ENCODE peak calls at places on chromosomes 13 and 19, in seven cellular contexts. One of them, this sample, is unnamed.

GRCh38 chr19:5356918-5357317 is 16.3 kb upstream of the PTPRS start:
- DNase-seq in HCT116: no peak
- DNase-seq in suprapubic skin: no peak
- DNase-seq in sigmoid colon: no peak
- DNase-seq in breast epithelium: no peak
- DNase-seq in ovary: no peak
- DNase-seq in Peyer's patch: no peak
- DNase-seq in this sample: no peak

GRCh38 chr13:25037057-25037813 is 58.7 kb upstream of the PABPC3 start:
- DNase-seq in suprapubic skin: no peak
- DNase-seq in sigmoid colon: no peak
- DNase-seq in breast epithelium: no peak
- DNase-seq in Peyer's patch: peak
- DNase-seq in HCT116: peak
- DNase-seq in ovary: no peak
- DNase-seq in this sample: peak

GRCh38 chr19:10230155-10230903 is 802 bp downstream of the S1PR2 start:
- DNase-seq in Peyer's patch: peak
- DNase-seq in ovary: peak
- DNase-seq in HCT116: no peak
- DNase-seq in breast epithelium: no peak
- DNase-seq in suprapubic skin: peak
- DNase-seq in sigmoid colon: peak
- DNase-seq in this sample: peak

GRCh38 chr19:4499318-4499717 is 19.0 kb downstream of the PLIN4 start:
- DNase-seq in ovary: no peak
- DNase-seq in breast epithelium: no peak
- DNase-seq in HCT116: no peak
- DNase-seq in suprapubic skin: no peak
- DNase-seq in sigmoid colon: no peak
- DNase-seq in Peyer's patch: no peak
- DNase-seq in this sample: no peak

GRCh38 chr19:24140099-24140498 is 53.1 kb downstream of the ZNF254 start:
- DNase-seq in ovary: no peak
- DNase-seq in suprapubic skin: no peak
- DNase-seq in sigmoid colon: no peak
- DNase-seq in breast epithelium: no peak
- DNase-seq in Peyer's patch: no peak
- DNase-seq in HCT116: no peak
- DNase-seq in this sample: no peak

GRCh38 chr13:112931028-112931934 is 37.7 kb upstream of the MCF2L start:
- DNase-seq in ovary: no peak
- DNase-seq in suprapubic skin: no peak
- DNase-seq in HCT116: peak
- DNase-seq in Peyer's patch: peak
- DNase-seq in breast epithelium: peak
- DNase-seq in sigmoid colon: peak
- DNase-seq in this sample: peak

GRCh38 chr13:46632171-46632570 is 79.2 kb downstream of the LRCH1 start:
- DNase-seq in HCT116: no peak
- DNase-seq in suprapubic skin: no peak
- DNase-seq in Peyer's patch: no peak
- DNase-seq in sigmoid colon: no peak
- DNase-seq in ovary: no peak
- DNase-seq in breast epithelium: no peak
- DNase-seq in this sample: no peak

GRCh38 chr13:36344173-36344572 is 2.0 kb downstream of the SPART start:
- DNase-seq in sigmoid colon: no peak
- DNase-seq in Peyer's patch: no peak
- DNase-seq in suprapubic skin: no peak
- DNase-seq in breast epithelium: no peak
- DNase-seq in HCT116: no peak
- DNase-seq in ovary: peak
- DNase-seq in this sample: peak

GRCh38 chr19:3218037-3218661 is 6.3 kb upstream of the CELF5 start:
- DNase-seq in sigmoid colon: no peak
- DNase-seq in HCT116: no peak
- DNase-seq in breast epithelium: no peak
- DNase-seq in ovary: no peak
- DNase-seq in suprapubic skin: no peak
- DNase-seq in Peyer's patch: no peak
- DNase-seq in this sample: no peak

GRCh38 chr13:111422352-111422751 is 101.9 kb downstream of the TEX29 start:
- DNase-seq in sigmoid colon: no peak
- DNase-seq in ovary: no peak
- DNase-seq in suprapubic skin: no peak
- DNase-seq in breast epithelium: no peak
- DNase-seq in HCT116: no peak
- DNase-seq in Peyer's patch: no peak
- DNase-seq in this sample: no peak

GRCh38 chr13:28100149-28101121 is at the start of gene FLT3:
- DNase-seq in sigmoid colon: no peak
- DNase-seq in breast epithelium: no peak
- DNase-seq in Peyer's patch: peak
- DNase-seq in HCT116: peak
- DNase-seq in suprapubic skin: no peak
- DNase-seq in ovary: no peak
- DNase-seq in this sample: peak

GRCh38 chr19:44641460-44641859 is 2.2 kb upstream of the PVR start:
- DNase-seq in suprapubic skin: no peak
- DNase-seq in Peyer's patch: no peak
- DNase-seq in ovary: no peak
- DNase-seq in breast epithelium: no peak
- DNase-seq in HCT116: no peak
- DNase-seq in sigmoid colon: no peak
- DNase-seq in this sample: no peak

GRCh38 chr13:74218291-74218690 is 84.1 kb upstream of the KLF12 start:
- DNase-seq in ovary: no peak
- DNase-seq in sigmoid colon: no peak
- DNase-seq in breast epithelium: no peak
- DNase-seq in suprapubic skin: no peak
- DNase-seq in Peyer's patch: no peak
- DNase-seq in HCT116: no peak
- DNase-seq in this sample: no peak

DNA sequence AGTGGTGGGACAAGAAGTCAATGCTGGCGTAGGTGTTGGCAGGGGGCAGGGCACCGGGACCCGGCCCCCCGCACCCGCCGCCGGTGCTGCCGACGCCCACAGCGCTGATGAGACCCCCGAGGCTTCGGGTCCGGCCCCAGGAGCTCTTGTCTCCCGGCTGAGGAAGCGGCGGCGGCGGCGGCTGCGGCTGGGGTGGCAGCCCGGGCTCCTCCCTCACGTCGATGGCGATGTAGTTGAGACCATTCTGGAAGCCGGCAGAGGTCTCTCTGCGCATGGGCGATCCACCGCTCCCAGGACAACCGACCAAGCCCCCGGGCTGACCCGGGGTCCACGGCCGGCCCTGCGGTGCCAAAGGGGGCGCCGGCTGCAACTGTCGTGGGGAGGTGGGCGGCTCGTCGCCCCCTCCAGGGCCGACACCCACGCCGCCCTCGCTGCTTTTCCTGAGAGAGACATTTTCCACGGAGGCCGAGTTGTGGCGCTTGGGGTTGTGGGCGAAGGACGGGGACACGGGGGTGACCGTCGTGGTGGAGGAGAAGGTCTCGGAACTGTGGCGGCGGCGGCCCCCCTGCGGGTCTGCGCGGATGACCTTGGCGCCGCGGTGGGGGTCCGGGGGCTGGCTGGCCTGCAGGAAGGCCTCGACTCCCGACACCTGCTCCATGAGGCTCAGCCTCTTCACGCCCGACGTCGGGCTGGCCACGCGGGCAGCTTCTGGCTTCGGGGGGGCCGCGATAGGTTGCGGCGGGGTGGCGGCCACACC is 4.1 kb downstream of the IRS2 start:
- DNase-seq in ovary: no peak
- DNase-seq in breast epithelium: no peak
- DNase-seq in HCT116: no peak
- DNase-seq in suprapubic skin: no peak
- DNase-seq in Peyer's patch: no peak
- DNase-seq in sigmoid colon: no peak
- DNase-seq in this sample: no peak
- TF ChIP-seq POLR2A in ovary: no peak
- TF ChIP-seq POLR2A in breast epithelium: no peak
- TF ChIP-seq POLR2A in HCT116: no peak
- TF ChIP-seq POLR2A in suprapubic skin: no peak
- TF ChIP-seq POLR2A in Peyer's patch: no peak
- TF ChIP-seq POLR2A in sigmoid colon: no peak
- TF ChIP-seq POLR2A in this sample: peak

GRCh38 chr13:44170731-44171130 is 202.9 kb upstream of the SERP2 start:
- DNase-seq in ovary: no peak
- DNase-seq in sigmoid colon: no peak
- DNase-seq in HCT116: no peak
- DNase-seq in suprapubic skin: no peak
- DNase-seq in breast epithelium: no peak
- DNase-seq in Peyer's patch: no peak
- DNase-seq in this sample: no peak
- TF ChIP-seq CTCF in ovary: no peak
- TF ChIP-seq CTCF in sigmoid colon: no peak
- TF ChIP-seq CTCF in HCT116: no peak
- TF ChIP-seq CTCF in suprapubic skin: no peak
- TF ChIP-seq CTCF in breast epithelium: no peak
- TF ChIP-seq CTCF in Peyer's patch: no peak
- TF ChIP-seq CTCF in this sample: no peak

GRCh38 chr19:7629347-7630054 is at the start of the genes PET100 and XAB2:
- DNase-seq in ovary: peak
- DNase-seq in breast epithelium: peak
- DNase-seq in Peyer's patch: peak
- DNase-seq in sigmoid colon: peak
- DNase-seq in HCT116: peak
- DNase-seq in suprapubic skin: peak
- DNase-seq in this sample: peak
- TF ChIP-seq POLR2A in ovary: peak
- TF ChIP-seq POLR2A in breast epithelium: peak
- TF ChIP-seq POLR2A in Peyer's patch: peak
- TF ChIP-seq POLR2A in sigmoid colon: no peak
- TF ChIP-seq POLR2A in HCT116: no peak
- TF ChIP-seq POLR2A in suprapubic skin: peak
- TF ChIP-seq POLR2A in this sample: peak

DNA sequence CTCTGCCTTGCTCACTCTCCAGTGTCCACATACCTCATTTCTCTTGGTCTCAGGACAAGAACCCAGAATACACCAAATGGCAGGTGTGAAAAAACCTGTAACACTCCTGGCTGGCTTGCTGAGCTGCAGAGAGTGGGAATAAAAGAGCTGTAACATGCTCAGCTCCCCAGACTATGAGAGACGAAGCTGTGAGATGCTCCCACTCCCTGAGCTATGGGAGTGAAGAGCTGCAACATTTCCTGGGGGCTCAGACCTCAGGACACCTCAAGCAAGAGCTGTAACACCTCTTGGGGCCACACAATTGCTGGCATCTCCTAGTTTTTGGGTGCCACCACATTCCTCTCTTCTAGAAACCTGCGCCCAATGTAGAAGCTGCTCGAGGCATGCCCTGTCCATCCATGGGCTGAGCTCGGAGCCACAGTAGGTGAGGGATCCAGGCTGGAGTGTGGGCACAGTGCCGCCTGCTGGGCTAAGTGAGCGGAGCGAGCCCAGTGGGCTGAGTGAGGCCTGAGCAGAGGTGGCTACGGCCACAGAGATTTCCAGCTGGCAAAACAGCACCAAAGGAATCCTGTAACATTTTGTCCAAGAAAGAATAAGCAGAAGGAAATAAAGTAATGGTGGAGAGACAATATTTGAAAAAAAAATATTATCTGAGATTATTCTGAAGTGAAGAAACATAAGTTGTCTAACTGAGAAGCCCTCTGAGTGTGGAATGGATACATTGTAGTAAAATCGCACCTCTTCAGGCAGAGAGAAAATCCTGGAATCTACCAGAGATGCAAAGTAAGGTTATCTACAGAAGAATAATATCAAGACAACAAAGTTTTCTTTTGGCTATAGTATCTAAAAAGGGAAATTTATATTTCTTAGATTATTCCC is 186.2 kb upstream of the PCDH9 start:
- DNase-seq in ovary: no peak
- DNase-seq in breast epithelium: no peak
- DNase-seq in HCT116: no peak
- DNase-seq in sigmoid colon: no peak
- DNase-seq in suprapubic skin: no peak
- DNase-seq in Peyer's patch: no peak
- DNase-seq in this sample: no peak
- TF ChIP-seq CTCF in ovary: no peak
- TF ChIP-seq CTCF in breast epithelium: no peak
- TF ChIP-seq CTCF in HCT116: peak
- TF ChIP-seq CTCF in sigmoid colon: no peak
- TF ChIP-seq CTCF in suprapubic skin: no peak
- TF ChIP-seq CTCF in Peyer's patch: no peak
- TF ChIP-seq CTCF in this sample: no peak

GRCh38 chr13:48356750-48357149 is 53.2 kb downstream of the RB1 start:
- DNase-seq in suprapubic skin: no peak
- DNase-seq in breast epithelium: no peak
- DNase-seq in Peyer's patch: no peak
- DNase-seq in sigmoid colon: no peak
- DNase-seq in ovary: no peak
- DNase-seq in HCT116: no peak
- DNase-seq in this sample: no peak

GRCh38 chr13:48349525-48349924 is 46.0 kb downstream of the RB1 start:
- DNase-seq in Peyer's patch: no peak
- DNase-seq in HCT116: no peak
- DNase-seq in breast epithelium: no peak
- DNase-seq in sigmoid colon: no peak
- DNase-seq in ovary: no peak
- DNase-seq in suprapubic skin: no peak
- DNase-seq in this sample: no peak

GRCh38 chr13:48353590-48353989 is 50.0 kb downstream of the RB1 start:
- DNase-seq in HCT116: no peak
- DNase-seq in Peyer's patch: no peak
- DNase-seq in ovary: no peak
- DNase-seq in sigmoid colon: no peak
- DNase-seq in breast epithelium: no peak
- DNase-seq in suprapubic skin: no peak
- DNase-seq in this sample: no peak
- TF ChIP-seq POLR2A in HCT116: no peak
- TF ChIP-seq POLR2A in Peyer's patch: no peak
- TF ChIP-seq POLR2A in ovary: no peak
- TF ChIP-seq POLR2A in sigmoid colon: no peak
- TF ChIP-seq POLR2A in breast epithelium: no peak
- TF ChIP-seq POLR2A in suprapubic skin: no peak
- TF ChIP-seq POLR2A in this sample: no peak

DNA sequence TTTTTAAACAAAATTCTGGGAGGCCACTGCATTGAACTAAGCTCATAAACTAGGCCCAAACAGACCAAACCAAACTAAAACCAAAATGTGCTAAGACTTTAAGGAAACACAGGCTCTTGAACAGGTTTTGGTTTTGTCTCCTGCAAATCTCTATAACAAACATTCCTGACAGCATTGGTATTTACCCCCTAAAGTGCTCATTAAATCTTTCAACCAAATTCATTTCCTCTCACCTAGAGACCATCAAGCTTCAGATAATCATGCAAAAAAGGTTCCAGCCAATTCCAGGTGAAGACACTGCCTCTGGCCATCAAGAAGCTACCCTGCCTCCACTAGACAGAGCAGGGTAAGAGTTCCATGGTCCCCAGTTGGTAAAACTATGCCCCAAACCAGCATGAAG is 951.2 kb upstream of the MIR17HG start:
- DNase-seq in sigmoid colon: no peak
- DNase-seq in ovary: no peak
- DNase-seq in suprapubic skin: no peak
- DNase-seq in Peyer's patch: no peak
- DNase-seq in HCT116: no peak
- DNase-seq in breast epithelium: no peak
- DNase-seq in this sample: no peak
- TF ChIP-seq CTCF in sigmoid colon: no peak
- TF ChIP-seq CTCF in ovary: no peak
- TF ChIP-seq CTCF in suprapubic skin: no peak
- TF ChIP-seq CTCF in Peyer's patch: no peak
- TF ChIP-seq CTCF in HCT116: no peak
- TF ChIP-seq CTCF in breast epithelium: no peak
- TF ChIP-seq CTCF in this sample: no peak